ENCODE peak calls at places on chromosomes 11 and 22, in four cellular contexts. U is mesendoderm, C is H9, T is H1. F is an unnamed sample.

GRCh38 chr22:48370508-48371325 is 1457.0 kb downstream of the BRD1 start:
- DNase-seq in U (peak), C (no peak), T (no peak), F (no peak)

GRCh38 chr11:34614334-34615113 is 6.4 kb upstream of the EHF start:
- DNase-seq in C (no peak), U (no peak), T (no peak), F (peak)

GRCh38 chr11:12502950-12503579 is 125.7 kb downstream of the PARVA start:
- DNase-seq in C (no peak), U (peak), T (no peak), F (peak)

GRCh38 chr11:64081663-64082442 is 46.1 kb downstream of the FLRT1 start:
- DNase-seq in C (no peak), U (no peak), T (no peak), F (no peak)

GRCh38 chr11:126474888-126475626 is 119.6 kb downstream of the ST3GAL4 start:
- DNase-seq in T (no peak), C (no peak), U (no peak), F (no peak)

GRCh38 chr11:96199563-96200025 is 143.4 kb downstream of the MAML2 start:
- DNase-seq in T (no peak), C (no peak), U (no peak), F (peak)

GRCh38 chr22:37107779-37108621 is 1.5 kb downstream of the TMPRSS6 start:
- DNase-seq in T (no peak), U (no peak), C (no peak), F (no peak)

GRCh38 chr11:28448186-28448585 is 340.0 kb downstream of the METTL15 start:
- DNase-seq in C (no peak), U (no peak), T (no peak), F (peak)

GRCh38 chr11:128299132-128299726 is 288.1 kb downstream of the ETS1 start:
- DNase-seq in U (no peak), C (no peak), T (no peak), F (peak)

GRCh38 chr11:198236-198806 is 5.4 kb downstream of the SCGB1C1 start:
- DNase-seq in T (no peak), U (no peak), C (no peak), F (no peak)

GRCh38 chr11:31437742-31438435 is 68.2 kb downstream of the DNAJC24 start:
- DNase-seq in T (no peak), C (no peak), U (no peak), F (peak)

GRCh38 chr22:33579448-33580093 is 340.7 kb downstream of the LARGE1 start:
- DNase-seq in T (peak), C (peak), U (peak), F (peak)

GRCh38 chr11:105144887-105145286 is 5.3 kb upstream of the CARD18 start:
- DNase-seq in T (no peak), U (peak), C (no peak), F (peak)

GRCh38 chr11:128890543-128891409 is at the start of gene KCNJ5:
- DNase-seq in U (no peak), T (no peak), C (peak), F (no peak)

GRCh38 chr11:122137081-122137793 is 21.2 kb upstream of the BLID start:
- DNase-seq in C (no peak), T (no peak), U (peak), F (peak)

GRCh38 chr11:108530426-108530825 is 32.2 kb upstream of the POGLUT3 start:
- DNase-seq in T (no peak), C (no peak), U (no peak), F (no peak)

GRCh38 chr22:17536269-17536668 is 27.0 kb upstream of the SLC25A18 start:
- DNase-seq in T (no peak), U (no peak), C (no peak), F (no peak)

GRCh38 chr11:85843929-85844328 is 11.3 kb upstream of the CCDC83 start:
- DNase-seq in U (peak), T (no peak), C (no peak), F (no peak)

GRCh38 chr11:113504586-113504985 is 29.4 kb upstream of the DRD2 start:
- DNase-seq in C (no peak), T (no peak), U (no peak), F (no peak)

GRCh38 chr22:46068908-46069481 is 81.3 kb upstream of the PPARA start:
- DNase-seq in T (no peak), C (no peak), U (no peak), F (peak)

DNA sequence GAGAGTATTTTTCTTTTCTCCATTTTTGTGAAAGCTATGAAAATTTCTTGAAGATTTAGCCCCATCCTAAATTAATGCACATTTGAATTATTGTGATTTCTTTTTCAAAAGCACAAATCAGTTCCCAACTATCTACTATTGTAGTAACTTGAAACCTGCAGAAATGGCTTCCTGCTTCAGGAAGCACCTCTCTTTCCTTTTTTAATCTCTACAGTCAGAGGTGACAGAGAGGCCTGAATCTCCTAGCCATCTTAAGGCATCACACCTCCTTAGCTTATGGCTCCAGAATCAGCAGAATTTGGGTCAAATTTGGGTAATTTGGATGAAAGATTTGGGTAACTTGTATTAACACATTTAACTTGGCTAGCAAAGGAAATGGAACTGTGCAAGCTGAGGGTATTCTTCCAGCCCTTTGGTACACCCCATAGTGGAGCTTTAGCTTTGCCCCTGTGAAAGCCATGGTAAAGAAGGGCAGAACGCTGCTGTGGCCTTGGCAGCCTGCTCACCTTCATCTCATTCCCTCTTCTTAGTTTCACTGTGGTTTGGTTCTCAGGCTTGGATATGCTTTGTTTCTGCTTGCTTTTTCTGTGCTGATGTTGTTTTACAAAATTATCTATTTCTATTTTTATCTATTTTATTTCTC is 16.2 kb downstream of the TBCEL start:
- DNase-seq in C (no peak), U (peak), T (no peak), F (no peak)
- H3K56ac ChIP-seq in C (no peak), U (peak), T (no peak), F (no peak)

GRCh38 chr11:46130286-46130937 is 9.2 kb upstream of the PHF21A start:
- DNase-seq in T (no peak), C (no peak), U (no peak), F (no peak)

GRCh38 chr11:46134540-46134939 is 13.3 kb upstream of the PHF21A start:
- DNase-seq in C (peak), U (peak), T (no peak), F (no peak)

GRCh38 chr11:46129133-46129532 is 7.9 kb upstream of the PHF21A start:
- DNase-seq in T (no peak), U (no peak), C (no peak), F (no peak)

GRCh38 chr11:46133119-46133518 is 11.9 kb upstream of the PHF21A start:
- DNase-seq in T (no peak), C (no peak), U (no peak), F (no peak)

DNA sequence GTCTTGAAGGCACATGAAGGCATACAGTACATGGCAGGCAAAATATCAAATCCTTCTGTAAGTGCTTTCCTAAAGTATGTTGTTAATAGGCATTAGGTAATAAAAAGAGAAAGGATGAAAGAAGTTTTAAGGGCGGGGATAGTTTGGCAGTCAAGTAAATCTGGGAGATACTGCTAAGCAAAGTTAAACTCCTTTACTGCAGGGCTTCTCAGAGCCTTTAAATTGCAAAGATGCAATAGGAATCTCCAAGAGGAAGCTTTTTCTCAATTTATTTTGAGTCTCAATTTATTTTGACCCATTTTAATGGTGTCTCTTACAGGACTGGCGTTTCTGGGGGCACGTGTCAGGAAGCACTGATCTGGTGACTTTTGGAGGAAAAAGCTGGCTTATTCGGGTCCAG is 12.8 kb upstream of the PHF21A start:
- DNase-seq in T (no peak), U (no peak), C (no peak), F (no peak)
- H3K56ac ChIP-seq in T (no peak), U (no peak), C (no peak), F (no peak)

GRCh38 chr11:62152245-62153086 is 28.7 kb downstream of the INCENP start:
- DNase-seq in T (no peak), U (no peak), C (no peak), F (no peak)

GRCh38 chr11:62150887-62151736 is 27.3 kb downstream of the INCENP start:
- DNase-seq in T (no peak), U (no peak), C (no peak), F (no peak)

GRCh38 chr11:62153087-62153395 is 29.2 kb downstream of the INCENP start:
- DNase-seq in T (no peak), C (no peak), U (no peak), F (no peak)

GRCh38 chr11:62151737-62152102 is 27.9 kb downstream of the INCENP start:
- DNase-seq in C (no peak), U (no peak), T (no peak), F (no peak)

GRCh38 chr11:62153617-62154016 is 29.8 kb downstream of the INCENP start:
- DNase-seq in C (no peak), U (no peak), T (no peak), F (no peak)
- H3K56ac ChIP-seq in C (no peak), U (no peak), T (no peak), F (no peak)

GRCh38 chr11:68935066-68935465 is 31.4 kb downstream of the IGHMBP2 start:
- DNase-seq in U (no peak), T (no peak), C (no peak), F (no peak)

GRCh38 chr11:68934321-68934645 is 30.6 kb downstream of the IGHMBP2 start:
- DNase-seq in C (no peak), T (no peak), U (no peak), F (no peak)

GRCh38 chr11:68935516-68936357 is 32.0 kb downstream of the IGHMBP2 start:
- DNase-seq in U (no peak), T (no peak), C (no peak), F (no peak)

GRCh38 chr11:68933605-68934320 is 30.1 kb downstream of the IGHMBP2 start:
- DNase-seq in T (no peak), C (no peak), U (no peak), F (no peak)

DNA sequence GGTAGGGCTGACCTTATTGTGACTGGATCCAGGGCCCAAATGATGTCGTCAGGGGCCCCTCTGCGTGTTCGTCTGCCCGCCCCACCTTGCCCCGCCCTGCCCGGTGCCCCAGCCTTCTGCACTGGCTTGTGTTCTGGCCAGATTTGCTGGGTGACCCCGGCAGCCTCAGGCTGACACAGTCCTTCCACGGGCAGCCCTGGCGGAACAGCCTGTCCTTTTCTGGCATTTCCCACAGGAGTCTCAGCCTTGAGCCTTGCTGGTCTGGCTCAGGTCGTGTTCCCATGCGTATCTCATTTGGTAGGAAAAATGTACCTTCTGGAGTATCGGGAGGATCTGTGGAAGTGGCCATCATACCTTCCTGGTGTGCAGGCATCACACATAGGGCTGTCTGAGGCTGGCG is 31.0 kb downstream of the IGHMBP2 start:
- DNase-seq in C (no peak), U (no peak), T (no peak), F (no peak)
- H3K56ac ChIP-seq in C (no peak), U (no peak), T (no peak), F (no peak)

GRCh38 chr11:116179346-116179850 is 593.4 kb downstream of the BUD13 start:
- DNase-seq in U (no peak), T (no peak), C (no peak), F (no peak)

GRCh38 chr11:116176484-116177005 is 596.2 kb downstream of the BUD13 start:
- DNase-seq in T (no peak), C (no peak), U (no peak), F (no peak)

GRCh38 chr11:116177521-116178220 is 595.1 kb downstream of the BUD13 start:
- DNase-seq in T (no peak), U (no peak), C (no peak), F (no peak)

GRCh38 chr11:116182356-116182966 is 590.3 kb downstream of the BUD13 start:
- DNase-seq in U (no peak), T (no peak), C (no peak), F (no peak)

DNA sequence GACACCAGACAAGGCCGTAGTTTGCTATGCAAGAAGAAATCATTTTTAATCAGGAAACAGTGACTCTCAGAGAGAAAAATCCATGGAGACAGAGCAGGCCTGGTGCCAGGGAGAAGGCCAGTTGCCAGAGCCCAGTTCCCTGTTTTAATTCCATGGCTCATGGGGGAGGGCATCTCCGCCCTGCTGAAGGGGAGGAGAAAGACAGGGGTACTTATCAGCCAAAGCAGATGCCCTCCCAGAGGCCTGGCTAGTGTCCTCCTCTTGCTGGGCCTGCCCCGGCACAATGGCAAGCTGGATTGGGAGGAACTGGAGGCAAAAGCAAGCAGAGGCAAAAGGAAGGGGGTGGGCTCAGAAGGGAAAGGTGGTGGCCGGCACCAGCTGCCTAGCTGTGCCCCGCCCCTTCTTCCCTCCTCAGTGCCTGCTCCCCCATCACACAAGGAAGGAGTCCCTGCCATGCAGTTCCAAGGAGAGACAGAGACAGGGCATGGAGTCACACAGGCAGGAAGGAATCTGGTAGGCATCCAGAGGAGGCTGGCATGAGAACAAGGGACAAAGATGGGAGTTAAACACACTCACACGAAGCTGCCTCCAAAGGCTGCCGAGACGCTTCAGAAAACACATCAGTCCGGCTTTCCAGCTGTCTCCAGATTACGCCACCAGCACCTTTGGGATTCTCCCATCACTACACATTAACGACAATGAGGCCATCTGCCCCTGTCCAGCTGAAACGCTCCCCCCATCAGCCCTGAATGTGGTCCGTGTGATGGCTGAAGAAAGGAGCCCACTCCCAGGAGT is 591.8 kb downstream of the BUD13 start:
- DNase-seq in C (peak), T (no peak), U (no peak), F (no peak)
- H3K56ac ChIP-seq in C (no peak), T (no peak), U (no peak), F (no peak)

DNA sequence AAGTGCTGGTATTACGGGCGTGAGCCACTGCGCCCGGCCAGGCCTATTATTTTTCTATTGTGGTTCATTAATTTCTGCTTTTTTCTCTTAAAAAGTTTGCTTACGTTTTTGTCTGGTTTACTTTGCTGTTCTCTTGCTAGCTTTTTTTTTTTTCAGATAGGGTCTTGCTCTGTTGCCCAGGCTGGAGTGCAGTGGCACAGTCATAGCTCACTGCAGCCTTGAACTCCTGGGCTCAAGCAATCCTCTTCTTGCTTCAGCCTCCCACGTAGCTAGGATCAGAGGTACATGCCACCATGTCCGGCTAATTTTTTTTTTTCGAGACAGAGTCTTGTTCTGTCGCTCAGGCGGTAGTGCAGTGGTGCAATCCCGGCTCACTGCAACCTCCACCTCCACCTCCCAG is 18.7 kb downstream of the F2 start:
- DNase-seq in U (no peak), C (no peak), T (no peak), F (no peak)
- H3K56ac ChIP-seq in U (no peak), C (no peak), T (no peak), F (no peak)

F was measured in IMR-90.